ENCODE peak calls at places on chromosomes 16 and 17, in six cellular contexts. One of them, this sample, is unnamed.

GRCh38 chr16:20401475-20402016 is 3.0 kb downstream of the PDILT start:
- DNase-seq in glutamatergic neuron: no peak
- DNase-seq in neural progenitor cell: peak
- DNase-seq in OCI-LY7: no peak
- DNase-seq in HepG2: no peak
- DNase-seq in CD8-positive, alpha-beta T cell: no peak
- DNase-seq in this sample: no peak

GRCh38 chr17:4469552-4469951 is 29.1 kb upstream of the SPNS2 start:
- DNase-seq in HepG2: no peak
- DNase-seq in neural progenitor cell: peak
- DNase-seq in glutamatergic neuron: no peak
- DNase-seq in CD8-positive, alpha-beta T cell: no peak
- DNase-seq in OCI-LY7: no peak
- DNase-seq in this sample: no peak

GRCh38 chr17:83186226-83186625 is 106.8 kb downstream of the METRNL start:
- DNase-seq in CD8-positive, alpha-beta T cell: peak
- DNase-seq in OCI-LY7: no peak
- DNase-seq in HepG2: peak
- DNase-seq in neural progenitor cell: peak
- DNase-seq in glutamatergic neuron: no peak
- DNase-seq in this sample: peak

GRCh38 chr16:31397701-31398100 is 4.6 kb downstream of the ITGAD start:
- DNase-seq in glutamatergic neuron: no peak
- DNase-seq in neural progenitor cell: no peak
- DNase-seq in CD8-positive, alpha-beta T cell: no peak
- DNase-seq in OCI-LY7: no peak
- DNase-seq in HepG2: no peak
- DNase-seq in this sample: no peak

GRCh38 chr17:48051278-48051677 is 3.1 kb downstream of the NFE2L1 start:
- DNase-seq in glutamatergic neuron: no peak
- DNase-seq in OCI-LY7: no peak
- DNase-seq in neural progenitor cell: no peak
- DNase-seq in CD8-positive, alpha-beta T cell: no peak
- DNase-seq in HepG2: no peak
- DNase-seq in this sample: no peak

GRCh38 chr16:29927523-29927905 is 1.5 kb upstream of the KCTD13 start:
- DNase-seq in glutamatergic neuron: no peak
- DNase-seq in CD8-positive, alpha-beta T cell: no peak
- DNase-seq in HepG2: no peak
- DNase-seq in neural progenitor cell: no peak
- DNase-seq in OCI-LY7: no peak
- DNase-seq in this sample: no peak

GRCh38 chr16:88479795-88480760 is 27.0 kb downstream of the ZFPM1 start:
- DNase-seq in neural progenitor cell: no peak
- DNase-seq in CD8-positive, alpha-beta T cell: peak
- DNase-seq in OCI-LY7: peak
- DNase-seq in HepG2: no peak
- DNase-seq in glutamatergic neuron: no peak
- DNase-seq in this sample: no peak

GRCh38 chr17:50148226-50149098 is 2.0 kb downstream of the PPP1R9B start:
- DNase-seq in HepG2: peak
- DNase-seq in OCI-LY7: peak
- DNase-seq in glutamatergic neuron: peak
- DNase-seq in neural progenitor cell: peak
- DNase-seq in CD8-positive, alpha-beta T cell: peak
- DNase-seq in this sample: peak

GRCh38 chr17:74756891-74757290 is 8.5 kb downstream of the NHERF1 start:
- DNase-seq in HepG2: no peak
- DNase-seq in OCI-LY7: no peak
- DNase-seq in glutamatergic neuron: no peak
- DNase-seq in CD8-positive, alpha-beta T cell: no peak
- DNase-seq in neural progenitor cell: no peak
- DNase-seq in this sample: no peak

GRCh38 chr16:11076259-11077018 is 132.1 kb downstream of the CLEC16A start:
- DNase-seq in glutamatergic neuron: no peak
- DNase-seq in neural progenitor cell: peak
- DNase-seq in OCI-LY7: no peak
- DNase-seq in CD8-positive, alpha-beta T cell: no peak
- DNase-seq in HepG2: no peak
- DNase-seq in this sample: no peak

GRCh38 chr16:24954137-24954536 is 61.0 kb downstream of the ARHGAP17 start:
- DNase-seq in neural progenitor cell: no peak
- DNase-seq in CD8-positive, alpha-beta T cell: no peak
- DNase-seq in HepG2: no peak
- DNase-seq in glutamatergic neuron: no peak
- DNase-seq in OCI-LY7: no peak
- DNase-seq in this sample: no peak

GRCh38 chr16:29738514-29738913 is 7.3 kb downstream of the C16orf54 start:
- DNase-seq in OCI-LY7: peak
- DNase-seq in HepG2: no peak
- DNase-seq in neural progenitor cell: no peak
- DNase-seq in glutamatergic neuron: no peak
- DNase-seq in CD8-positive, alpha-beta T cell: peak
- DNase-seq in this sample: no peak

GRCh38 chr17:7477392-7478275 is 1.8 kb downstream of the ZBTB4 start:
- DNase-seq in OCI-LY7: no peak
- DNase-seq in glutamatergic neuron: peak
- DNase-seq in neural progenitor cell: peak
- DNase-seq in CD8-positive, alpha-beta T cell: no peak
- DNase-seq in HepG2: peak
- DNase-seq in this sample: no peak

GRCh38 chr17:48835971-48836370 is 5.1 kb downstream of the CALCOCO2 start:
- DNase-seq in OCI-LY7: no peak
- DNase-seq in neural progenitor cell: no peak
- DNase-seq in CD8-positive, alpha-beta T cell: no peak
- DNase-seq in glutamatergic neuron: no peak
- DNase-seq in HepG2: no peak
- DNase-seq in this sample: no peak

GRCh38 chr17:41967141-41967920 is 736 bp downstream of the CNP start:
- DNase-seq in glutamatergic neuron: no peak
- DNase-seq in neural progenitor cell: no peak
- DNase-seq in OCI-LY7: peak
- DNase-seq in HepG2: peak
- DNase-seq in CD8-positive, alpha-beta T cell: no peak
- DNase-seq in this sample: no peak

GRCh38 chr16:84535408-84535807 is 30.9 kb upstream of the MEAK7 start:
- DNase-seq in glutamatergic neuron: no peak
- DNase-seq in HepG2: peak
- DNase-seq in CD8-positive, alpha-beta T cell: no peak
- DNase-seq in neural progenitor cell: peak
- DNase-seq in OCI-LY7: no peak
- DNase-seq in this sample: no peak

GRCh38 chr16:30361180-30361579 is 6.1 kb upstream of the CD2BP2 start:
- DNase-seq in neural progenitor cell: no peak
- DNase-seq in HepG2: no peak
- DNase-seq in CD8-positive, alpha-beta T cell: no peak
- DNase-seq in OCI-LY7: no peak
- DNase-seq in glutamatergic neuron: no peak
- DNase-seq in this sample: no peak

GRCh38 chr16:67249762-67250327 is 1.1 kb downstream of the SLC9A5 start:
- DNase-seq in glutamatergic neuron: no peak
- DNase-seq in OCI-LY7: no peak
- DNase-seq in HepG2: no peak
- DNase-seq in CD8-positive, alpha-beta T cell: no peak
- DNase-seq in neural progenitor cell: no peak
- DNase-seq in this sample: peak

GRCh38 chr17:46768540-46768870 is 50.0 kb downstream of the WNT3 start:
- DNase-seq in HepG2: no peak
- DNase-seq in neural progenitor cell: no peak
- DNase-seq in OCI-LY7: no peak
- DNase-seq in glutamatergic neuron: no peak
- DNase-seq in CD8-positive, alpha-beta T cell: no peak
- DNase-seq in this sample: peak

GRCh38 chr17:48187867-48188608 is 80.5 kb downstream of the SNX11 start:
- DNase-seq in neural progenitor cell: no peak
- DNase-seq in HepG2: no peak
- DNase-seq in CD8-positive, alpha-beta T cell: no peak
- DNase-seq in OCI-LY7: no peak
- DNase-seq in glutamatergic neuron: no peak
- DNase-seq in this sample: no peak

GRCh38 chr17:58416396-58416795 is 938 bp downstream of the RNF43 start:
- DNase-seq in OCI-LY7: no peak
- DNase-seq in HepG2: no peak
- DNase-seq in CD8-positive, alpha-beta T cell: no peak
- DNase-seq in glutamatergic neuron: no peak
- DNase-seq in neural progenitor cell: no peak
- DNase-seq in this sample: no peak

GRCh38 chr17:77420804-77421634 is 280.2 kb downstream of the SEC14L1 start:
- DNase-seq in glutamatergic neuron: peak
- DNase-seq in neural progenitor cell: peak
- DNase-seq in CD8-positive, alpha-beta T cell: peak
- DNase-seq in HepG2: no peak
- DNase-seq in OCI-LY7: peak
- DNase-seq in this sample: no peak

GRCh38 chr16:15897834-15898254 is 9.4 kb upstream of the CEP20 start:
- DNase-seq in glutamatergic neuron: no peak
- DNase-seq in CD8-positive, alpha-beta T cell: no peak
- DNase-seq in neural progenitor cell: no peak
- DNase-seq in OCI-LY7: peak
- DNase-seq in HepG2: no peak
- DNase-seq in this sample: no peak

GRCh38 chr17:78237403-78238012 is 6.1 kb downstream of the TMEM235 start:
- DNase-seq in HepG2: no peak
- DNase-seq in CD8-positive, alpha-beta T cell: no peak
- DNase-seq in glutamatergic neuron: peak
- DNase-seq in neural progenitor cell: no peak
- DNase-seq in OCI-LY7: peak
- DNase-seq in this sample: peak

DNA sequence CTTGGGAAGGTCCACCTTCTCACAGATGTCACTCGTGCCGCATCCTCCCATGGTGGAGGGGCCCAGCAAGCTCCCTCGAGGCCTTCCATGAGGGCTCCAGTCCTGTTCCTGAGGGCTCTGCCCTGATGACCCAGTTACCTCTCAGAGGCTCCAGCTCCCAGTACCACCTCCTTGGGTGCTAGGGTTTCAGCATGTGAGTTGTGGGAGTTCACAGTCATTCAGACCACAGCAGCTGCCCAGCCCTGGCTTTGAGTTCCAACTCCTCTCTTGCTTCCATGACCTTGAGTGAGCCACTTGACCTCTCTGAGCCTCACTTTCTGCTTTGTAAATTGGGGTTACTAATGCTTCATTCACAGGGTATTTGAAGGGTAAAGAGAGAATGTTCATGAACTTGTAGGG is 37.1 kb upstream of the LGALS9 start:
- DNase-seq in neural progenitor cell: no peak
- DNase-seq in HepG2: no peak
- DNase-seq in glutamatergic neuron: no peak
- DNase-seq in CD8-positive, alpha-beta T cell: no peak
- DNase-seq in OCI-LY7: no peak
- DNase-seq in this sample: no peak
- TF ChIP-seq CTCF in neural progenitor cell: no peak
- TF ChIP-seq CTCF in HepG2: no peak
- TF ChIP-seq CTCF in glutamatergic neuron: no peak
- TF ChIP-seq CTCF in CD8-positive, alpha-beta T cell: no peak
- TF ChIP-seq CTCF in OCI-LY7: no peak
- TF ChIP-seq CTCF in this sample: no peak

GRCh38 chr17:68906638-68907037 is 48.6 kb downstream of the ABCA8 start:
- DNase-seq in HepG2: peak
- DNase-seq in CD8-positive, alpha-beta T cell: no peak
- DNase-seq in OCI-LY7: peak
- DNase-seq in neural progenitor cell: peak
- DNase-seq in glutamatergic neuron: no peak
- DNase-seq in this sample: no peak
- TF ChIP-seq CTCF in HepG2: peak
- TF ChIP-seq CTCF in CD8-positive, alpha-beta T cell: no peak
- TF ChIP-seq CTCF in OCI-LY7: peak
- TF ChIP-seq CTCF in neural progenitor cell: peak
- TF ChIP-seq CTCF in glutamatergic neuron: peak
- TF ChIP-seq CTCF in this sample: peak

GRCh38 chr16:23856345-23856744 is 20.6 kb downstream of the PRKCB start:
- DNase-seq in glutamatergic neuron: no peak
- DNase-seq in CD8-positive, alpha-beta T cell: no peak
- DNase-seq in HepG2: no peak
- DNase-seq in neural progenitor cell: no peak
- DNase-seq in OCI-LY7: no peak
- DNase-seq in this sample: no peak

GRCh38 chr16:23857901-23858300 is 22.1 kb downstream of the PRKCB start:
- DNase-seq in OCI-LY7: no peak
- DNase-seq in CD8-positive, alpha-beta T cell: no peak
- DNase-seq in neural progenitor cell: no peak
- DNase-seq in glutamatergic neuron: no peak
- DNase-seq in HepG2: no peak
- DNase-seq in this sample: no peak

GRCh38 chr16:23855010-23855409 is 19.2 kb downstream of the PRKCB start:
- DNase-seq in OCI-LY7: no peak
- DNase-seq in HepG2: no peak
- DNase-seq in CD8-positive, alpha-beta T cell: no peak
- DNase-seq in neural progenitor cell: no peak
- DNase-seq in glutamatergic neuron: no peak
- DNase-seq in this sample: no peak

GRCh38 chr16:23858496-23859062 is 22.8 kb downstream of the PRKCB start:
- DNase-seq in OCI-LY7: no peak
- DNase-seq in HepG2: no peak
- DNase-seq in glutamatergic neuron: no peak
- DNase-seq in neural progenitor cell: no peak
- DNase-seq in CD8-positive, alpha-beta T cell: no peak
- DNase-seq in this sample: no peak

GRCh38 chr16:23857256-23857891 is 21.6 kb downstream of the PRKCB start:
- DNase-seq in neural progenitor cell: peak
- DNase-seq in OCI-LY7: no peak
- DNase-seq in HepG2: no peak
- DNase-seq in glutamatergic neuron: no peak
- DNase-seq in CD8-positive, alpha-beta T cell: no peak
- DNase-seq in this sample: no peak
- TF ChIP-seq CTCF in neural progenitor cell: no peak
- TF ChIP-seq CTCF in OCI-LY7: no peak
- TF ChIP-seq CTCF in HepG2: no peak
- TF ChIP-seq CTCF in glutamatergic neuron: no peak
- TF ChIP-seq CTCF in CD8-positive, alpha-beta T cell: no peak
- TF ChIP-seq CTCF in this sample: no peak

DNA sequence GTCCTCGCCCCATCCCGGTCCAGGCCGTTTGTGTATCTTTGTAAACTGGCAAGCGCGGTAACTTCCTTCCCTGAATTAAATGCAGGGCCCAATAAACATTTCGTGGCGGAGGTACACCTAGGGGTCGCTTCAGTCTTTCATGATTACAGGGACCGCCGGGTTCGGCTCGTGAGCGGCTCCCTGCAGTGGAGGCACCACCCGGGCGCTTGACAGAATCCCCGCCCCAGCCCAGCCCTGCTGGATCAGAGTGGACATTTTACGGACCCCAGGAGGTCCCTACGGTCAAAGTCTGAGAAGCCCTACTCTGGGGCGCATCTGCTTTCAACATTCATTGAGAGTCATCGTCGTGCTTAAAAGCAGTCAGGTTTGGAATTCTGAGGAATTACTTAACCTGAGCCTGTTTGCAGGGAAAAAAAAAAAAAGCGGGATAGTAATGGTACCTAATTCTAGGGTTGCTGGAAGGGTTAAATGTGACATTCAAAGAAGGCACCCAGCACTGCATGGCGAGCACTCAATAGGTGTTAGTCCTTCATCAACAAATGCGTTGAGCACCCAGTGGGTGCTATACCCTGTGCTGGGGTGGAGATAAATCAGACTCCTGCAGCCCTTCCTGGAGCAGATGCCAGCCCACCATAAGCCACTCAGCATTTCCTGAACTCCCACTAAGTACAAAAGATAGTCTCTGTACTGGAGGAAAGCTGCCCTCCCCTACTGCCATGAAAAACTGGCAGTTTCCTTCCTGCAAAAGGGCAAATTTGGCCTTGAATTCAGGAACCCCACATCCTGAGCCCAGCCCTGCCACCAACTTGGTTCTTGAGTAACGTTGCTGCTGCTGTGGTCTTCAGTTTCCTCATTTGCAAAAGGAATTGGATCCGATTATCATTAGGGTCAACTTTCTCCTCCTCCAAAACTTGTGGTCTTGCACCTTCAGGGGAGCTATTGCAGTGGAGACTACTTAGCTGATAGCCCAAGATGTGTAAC is 658 bp upstream of the DUSP3 start:
- DNase-seq in OCI-LY7: no peak
- DNase-seq in neural progenitor cell: peak
- DNase-seq in glutamatergic neuron: peak
- DNase-seq in CD8-positive, alpha-beta T cell: no peak
- DNase-seq in HepG2: peak
- DNase-seq in this sample: no peak
- TF ChIP-seq CTCF in OCI-LY7: peak
- TF ChIP-seq CTCF in neural progenitor cell: no peak
- TF ChIP-seq CTCF in glutamatergic neuron: peak
- TF ChIP-seq CTCF in CD8-positive, alpha-beta T cell: no peak
- TF ChIP-seq CTCF in HepG2: peak
- TF ChIP-seq CTCF in this sample: peak

This sample was measured in chondrocyte.